ENCODE peak calls at places on chromosomes 5 and 9, in four cellular contexts. K is CD8-positive, alpha-beta memory T cell; F is effector memory CD4-positive, alpha-beta T cell; C is ovary. R is an unnamed sample. For H3K4me1 and H3K36me3, the result is how much of the 10 kb centered on the place peaks cover.

GRCh38 chr5:115963566-115963965 is 1.3 kb downstream of the LVRN start:
- DNase-seq in K (no peak), F (no peak), C (no peak), R (no peak)

GRCh38 chr5:75009559-75010230 is 42.7 kb downstream of the GCNT4 start:
- DNase-seq in K (no peak), F (no peak), C (no peak), R (no peak)

GRCh38 chr9:133351908-133352634 is 4.1 kb downstream of the RPL7A start:
- DNase-seq in K (no peak), F (no peak), C (no peak), R (no peak)

GRCh38 chr9:98637381-98637780 is 71.4 kb downstream of the GABBR2 start:
- DNase-seq in K (no peak), F (no peak), C (no peak), R (no peak)

GRCh38 chr5:41721521-41721920 is 148.7 kb downstream of the OXCT1 start:
- DNase-seq in K (no peak), F (no peak), C (no peak), R (no peak)

GRCh38 chr5:122858451-122858850 is 13.0 kb downstream of the SNX24 start:
- DNase-seq in K (no peak), F (no peak), C (no peak), R (no peak)

GRCh38 chr5:141515946-141516647 is 27.2 kb downstream of the PCDHGC5 start:
- DNase-seq in K (no peak), F (no peak), C (no peak), R (no peak)

GRCh38 chr5:91816674-91817073 is 433.6 kb upstream of the ARRDC3 start:
- DNase-seq in K (no peak), F (no peak), C (no peak), R (no peak)

GRCh38 chr9:93953492-93954435 is 1.4 kb downstream of the BARX1 start:
- DNase-seq in K (no peak), F (no peak), C (no peak), R (no peak)
- H3K4me3 ChIP-seq in K (no peak), F (no peak), C (no peak), R (peak)

GRCh38 chr5:172418847-172419810 is 35.2 kb downstream of the SH3PXD2B start:
- DNase-seq in K (no peak), F (no peak), C (no peak), R (peak)

GRCh38 chr5:172417983-172418630 is 36.2 kb downstream of the SH3PXD2B start:
- DNase-seq in K (no peak), F (no peak), C (peak), R (peak)

GRCh38 chr5:172414618-172415599 is 39.4 kb downstream of the SH3PXD2B start:
- DNase-seq in K (no peak), F (no peak), C (peak), R (peak)

GRCh38 chr5:172415615-172416275 is 38.6 kb downstream of the SH3PXD2B start:
- DNase-seq in K (no peak), F (no peak), C (no peak), R (no peak)

DNA sequence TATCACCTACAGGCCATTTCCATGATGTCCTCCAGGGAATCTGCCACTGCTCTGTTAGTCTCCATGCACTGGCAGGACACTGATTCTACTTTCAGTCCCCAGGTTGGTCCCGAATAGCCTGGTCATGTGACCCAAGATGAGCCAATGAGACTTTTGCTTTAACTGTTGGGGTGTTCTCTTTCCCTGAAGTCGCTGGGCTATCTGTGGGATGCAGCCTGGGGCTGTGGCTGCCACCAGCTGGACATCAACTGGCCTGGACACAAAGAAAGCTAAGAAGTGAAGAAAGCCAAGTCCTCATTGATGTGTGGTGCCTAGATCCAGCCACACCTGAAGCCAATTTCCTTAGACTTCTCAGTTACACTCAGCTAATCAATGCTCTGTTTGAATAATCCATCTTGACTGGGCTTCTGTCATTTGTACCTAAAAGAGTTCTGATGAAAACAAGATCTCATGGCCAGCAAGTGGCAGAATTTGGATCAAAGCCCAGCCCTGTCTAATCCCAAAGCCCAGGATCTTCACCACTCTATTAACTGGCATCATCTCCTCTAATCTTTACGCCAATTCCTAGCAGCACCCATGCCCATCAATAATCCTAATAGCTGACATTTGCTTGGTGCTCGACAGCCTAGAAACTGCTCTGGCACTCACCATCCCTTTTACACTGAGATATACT is 37.1 kb downstream of the SH3PXD2B start:
- DNase-seq in K (no peak), F (no peak), C (no peak), R (no peak)
- H3K4me1 ChIP-seq in K (under half), F (under half), C (half or more), R (half or more)

GRCh38 chr5:19564036-19564435 is 424.0 kb downstream of the CDH18 start:
- DNase-seq in K (no peak), F (no peak), C (no peak), R (no peak)

DNA sequence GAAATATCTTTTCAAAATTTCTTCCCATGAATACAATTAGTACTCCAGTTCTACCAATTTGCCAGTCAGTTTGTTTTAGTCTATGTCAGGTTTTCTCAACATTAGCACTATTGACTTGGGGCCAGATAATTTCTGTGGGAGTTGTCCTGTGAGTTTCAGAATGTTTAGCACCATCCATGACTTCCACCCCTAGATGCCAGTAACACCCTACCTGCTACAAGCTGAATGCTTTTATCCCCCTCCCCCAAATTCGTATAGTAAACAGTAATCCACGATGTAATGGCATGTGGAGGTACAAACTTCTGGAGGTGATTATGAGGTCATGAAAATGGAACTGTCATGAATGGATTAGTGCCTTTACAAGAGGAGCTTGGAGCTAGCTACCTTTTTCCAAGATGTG is 420.0 kb downstream of the CDH18 start:
- DNase-seq in K (no peak), F (no peak), C (no peak), R (no peak)
- H3K36me3 ChIP-seq in K (under half), F (under half), C (under half), R (under half)

GRCh38 chr5:59188415-59189225 is 605.7 kb downstream of the RAB3C start:
- DNase-seq in K (peak), F (peak), C (peak), R (peak)
- H3K4me3 ChIP-seq in K (no peak), F (no peak), C (no peak), R (peak)

DNA sequence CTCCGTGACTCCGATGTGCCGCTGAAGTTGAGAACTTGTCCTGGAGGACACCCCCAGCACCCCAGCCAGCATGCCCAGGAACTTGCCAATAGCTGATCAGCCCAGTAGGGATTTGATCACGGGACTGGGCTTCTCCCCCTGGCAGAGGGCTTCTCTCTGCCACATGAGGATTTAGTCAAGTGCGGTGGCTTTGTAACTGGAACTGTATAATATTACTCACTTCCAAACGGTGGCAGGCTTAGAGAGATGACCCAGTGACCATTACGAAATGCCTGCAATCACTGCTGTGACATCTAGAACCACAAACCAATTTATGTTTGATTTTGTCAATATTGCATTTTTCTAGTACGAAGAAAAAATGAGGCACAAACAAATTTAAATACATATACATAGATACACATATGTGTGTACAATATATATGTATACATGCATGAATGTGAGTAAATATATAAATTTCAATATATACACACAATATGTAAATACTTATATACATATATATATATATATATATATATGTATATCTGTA is 192.1 kb downstream of the ERCC6L2 start:
- DNase-seq in K (no peak), F (no peak), C (no peak), R (no peak)
- H3K4me1 ChIP-seq in K (under half), F (under half), C (under half), R (under half)

GRCh38 chr9:34032631-34033030 is 16.1 kb downstream of the UBAP2 start:
- DNase-seq in K (no peak), F (no peak), C (no peak), R (no peak)
- H3K36me3 ChIP-seq in K (under half), F (under half), C (under half), R (under half)

GRCh38 chr5:137734962-137735530 is 843 bp downstream of the KLHL3 start:
- DNase-seq in K (no peak), F (no peak), C (peak), R (peak)
- H3K4me3 ChIP-seq in K (peak), F (peak), C (peak), R (peak)

R was measured in left ventricle myocardium inferior.